ENCODE peak calls at places on chromosomes 3 and 15, in four cellular contexts. Q is NCI-H1105, B is GM10248, Z is left lobe of liver. I is an unnamed sample.
A peak's percentile ranks its signal among the peaks of the same experiment; 100 is the strongest.

GRCh38 chr3:11637901-11638668 is 5.6 kb downstream of the VGLL4 start:
- DNase-seq in B (no peak), Z (no peak), Q (no peak), I (no peak)

GRCh38 chr3:126261037-126261436 is 80.7 kb upstream of the ALDH1L1 start:
- DNase-seq in B (no peak), Z (peak; percentile 86), Q (no peak), I (peak; percentile 80)

GRCh38 chr3:55203006-55203405 is 275.1 kb upstream of the LRTM1 start:
- DNase-seq in B (no peak), Z (no peak), Q (no peak), I (no peak)

GRCh38 chr3:48222616-48223513 is at the start of gene CAMP:
- DNase-seq in Q (no peak), B (peak; percentile 84), Z (peak; percentile 59), I (peak; percentile 95)

GRCh38 chr15:31483924-31484368 is 157.3 kb downstream of the KLF13 start:
- DNase-seq in B (no peak), Q (no peak), Z (no peak), I (no peak)

GRCh38 chr3:183490653-183491052 is 62.2 kb upstream of the MCF2L2 start:
- DNase-seq in Z (peak; percentile 19), Q (peak; percentile 87), B (no peak), I (no peak)

GRCh38 chr15:70508561-70509281 is 254.6 kb downstream of the UACA start:
- DNase-seq in B (no peak), Q (no peak), Z (no peak), I (no peak)

GRCh38 chr15:56208185-56208584 is 35.5 kb downstream of the RFX7 start:
- DNase-seq in B (no peak), Z (no peak), Q (no peak), I (no peak)

GRCh38 chr3:72748659-72749058 is 99.6 kb downstream of the SHQ1 start:
- DNase-seq in Q (no peak), Z (no peak), B (no peak), I (no peak)

GRCh38 chr3:58009026-58009748 is 965 bp downstream of the FLNB start:
- DNase-seq in Q (no peak), B (peak; percentile 61), Z (peak; percentile 61), I (no peak)

GRCh38 chr3:122476532-122476931 is 38.2 kb downstream of the KPNA1 start:
- DNase-seq in Q (no peak), B (no peak), Z (no peak), I (no peak)

GRCh38 chr3:151382671-151383070 is 1.9 kb downstream of the P2RY12 start:
- DNase-seq in Z (no peak), B (no peak), Q (no peak), I (no peak)

GRCh38 chr3:183123891-183124290 is 24.6 kb upstream of the MCCC1 start:
- DNase-seq in B (no peak), Z (no peak), Q (no peak), I (peak; percentile 19)

GRCh38 chr3:58720526-58720925 is 54.0 kb upstream of the FAM3D start:
- DNase-seq in Z (no peak), B (no peak), Q (no peak), I (no peak)

GRCh38 chr3:194273396-194274310 is 77.5 kb downstream of the CPN2 start:
- DNase-seq in B (no peak), Z (peak; percentile 42), Q (no peak), I (no peak)

GRCh38 chr3:66993082-66993481 is 5.0 kb upstream of the KBTBD8 start:
- DNase-seq in Z (no peak), Q (no peak), B (no peak), I (no peak)

GRCh38 chr3:136069933-136070332 is 104.4 kb downstream of the PPP2R3A start:
- DNase-seq in B (no peak), Z (no peak), Q (no peak), I (no peak)

GRCh38 chr3:177594096-177594495 is 396.8 kb upstream of the TBL1XR1 start:
- DNase-seq in Q (no peak), B (no peak), Z (no peak), I (no peak)

GRCh38 chr3:28761380-28761779 is 412.8 kb upstream of the AZI2 start:
- DNase-seq in Z (no peak), Q (no peak), B (no peak), I (no peak)